ENCODE peak calls at places on chromosomes 6 and 20, in four cellular contexts. Z is GM23248, J is ovary, I is tibial artery. U is an unnamed sample.

GRCh38 chr20:53692465-53693067 is 98.9 kb upstream of the ZNF217 start:
- DNase-seq in Z (peak; percentile 96), J (no peak), I (no peak), U (no peak)

GRCh38 chr6:90286884-90287488 is 9.7 kb downstream of the BACH2 start:
- DNase-seq in Z (peak; percentile 31), J (no peak), I (no peak), U (no peak)

GRCh38 chr6:3228046-3228671 is 706 bp upstream of the TUBB2B start:
- DNase-seq in Z (no peak), J (no peak), I (no peak), U (no peak)

GRCh38 chr6:127195833-127196232 is 70.8 kb upstream of the RNF146 start:
- DNase-seq in Z (no peak), J (no peak), I (no peak), U (no peak)

GRCh38 chr20:58693226-58694006 is 816 bp downstream of the NPEPL1 start:
- DNase-seq in Z (peak; percentile 43), J (peak; percentile 56), I (peak; percentile 68), U (no peak)

GRCh38 chr6:47722178-47722577 is 23.8 kb downstream of the ADGRF4 start:
- DNase-seq in Z (no peak), J (no peak), I (no peak), U (no peak)

GRCh38 chr6:134553941-134554340 is 236.0 kb upstream of the SGK1 start:
- DNase-seq in Z (no peak), J (no peak), I (no peak), U (no peak)

GRCh38 chr20:3646651-3647050 is 16.5 kb downstream of the GFRA4 start:
- DNase-seq in Z (no peak), J (no peak), I (no peak), U (no peak)

GRCh38 chr6:49548613-49549304 is 1.7 kb upstream of the C6orf141 start:
- DNase-seq in Z (no peak), J (no peak), I (no peak), U (no peak)

GRCh38 chr6:108874470-108875160 is 26.4 kb downstream of the ARMC2 start:
- DNase-seq in Z (peak; percentile 82), J (no peak), I (no peak), U (no peak)

GRCh38 chr20:41171736-41172295 is 34.5 kb downstream of the PLCG1 start:
- DNase-seq in Z (no peak), J (peak; percentile 17), I (peak; percentile 51), U (no peak)

GRCh38 chr6:32151131-32151884 is 431 bp downstream of the PRRT1 start:
- DNase-seq in Z (peak; percentile 25), J (no peak), I (no peak), U (no peak)

GRCh38 chr6:152078804-152079203 is 271.3 kb downstream of the ESR1 start:
- DNase-seq in Z (no peak), J (no peak), I (no peak), U (no peak)

GRCh38 chr6:148851683-148852556 is 105.1 kb downstream of the UST start:
- DNase-seq in Z (no peak), J (no peak), I (no peak), U (no peak)

GRCh38 chr6:43517503-43518357 is 841 bp downstream of the POLR1C start:
- DNase-seq in Z (peak; percentile 36), J (no peak), I (no peak), U (no peak)

GRCh38 chr6:6599468-6599873 is 11.0 kb downstream of the LY86 start:
- DNase-seq in Z (no peak), J (no peak), I (peak; percentile 70), U (no peak)

GRCh38 chr20:49513009-49513408 is 30.5 kb upstream of the KCNB1 start:
- DNase-seq in Z (no peak), J (no peak), I (no peak), U (no peak)

GRCh38 chr20:49507741-49508434 is 25.4 kb upstream of the KCNB1 start:
- DNase-seq in Z (no peak), J (no peak), I (no peak), U (no peak)

GRCh38 chr20:49511788-49512525 is 29.5 kb upstream of the KCNB1 start:
- DNase-seq in Z (no peak), J (no peak), I (no peak), U (no peak)

GRCh38 chr20:49508435-49509199 is 26.1 kb upstream of the KCNB1 start:
- DNase-seq in Z (peak; percentile 67), J (no peak), I (no peak), U (no peak)

DNA sequence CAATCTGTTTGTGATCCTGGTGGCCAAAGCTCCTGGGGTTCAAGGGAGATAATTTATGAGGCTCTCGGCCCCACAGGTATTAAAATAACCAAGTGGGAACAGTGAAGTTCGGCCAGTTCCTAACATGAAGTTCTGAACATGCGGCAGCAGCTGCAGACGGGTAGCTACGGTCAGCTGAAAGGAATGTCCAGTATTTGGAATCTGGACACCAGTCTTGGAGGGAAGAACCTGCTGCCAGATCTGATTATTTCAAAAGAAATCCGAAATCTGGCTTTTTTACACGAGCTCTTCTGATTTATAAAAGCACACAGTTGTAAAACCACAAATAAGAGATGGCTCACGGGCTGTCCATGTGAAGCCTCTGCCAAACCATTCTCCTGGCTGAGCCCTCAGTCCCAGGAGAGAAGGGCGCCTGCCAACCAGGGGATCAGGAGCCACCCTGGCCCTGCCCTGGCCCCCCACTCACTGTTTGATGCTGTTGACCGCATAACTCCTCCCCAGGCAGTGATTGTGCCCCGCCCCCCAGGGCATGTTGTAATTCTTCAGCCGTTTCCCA is 28.2 kb upstream of the KCNB1 start:
- DNase-seq in Z (peak; percentile 95), J (peak; percentile 83), I (peak; percentile 91), U (no peak)
- H3K27me3 ChIP-seq in Z (no peaks in the 10 kb centered on the region), J (no peaks in the 10 kb centered on the region), I (no peaks in the 10 kb centered on the region), U (no peaks in the 10 kb centered on the region)

DNA sequence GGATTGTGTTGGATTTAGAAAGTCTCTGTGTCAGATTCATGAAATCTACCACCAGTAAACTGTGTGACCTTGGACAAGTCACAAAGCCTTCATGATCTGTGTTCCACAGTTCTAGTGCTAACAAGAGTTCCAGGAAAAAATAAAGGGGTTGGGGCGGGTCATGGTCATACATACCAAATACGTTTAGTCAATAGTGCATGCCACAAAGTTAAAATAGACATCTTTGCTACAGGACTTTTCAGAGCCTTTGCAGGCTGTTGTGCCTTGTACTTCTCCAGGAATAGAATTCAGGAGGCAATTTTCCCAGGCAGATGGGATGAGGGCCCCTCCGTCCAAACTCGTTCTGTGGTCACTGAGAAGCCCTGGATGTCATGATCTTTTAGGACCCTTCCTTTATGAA is 127.2 kb downstream of the EYA2 start:
- DNase-seq in Z (no peak), J (no peak), I (no peak), U (no peak)
- H3K27me3 ChIP-seq in Z (peaks cover 22% of the 10 kb centered on the region), J (no peaks in the 10 kb centered on the region), I (peaks cover 19% of the 10 kb centered on the region), U (no peaks in the 10 kb centered on the region)

GRCh38 chr6:10415593-10416480 is 963 bp upstream of the TFAP2A start:
- DNase-seq in Z (no peak), J (no peak), I (no peak), U (no peak)
- H3K27me3 ChIP-seq in Z (peaks cover 42% of the 10 kb centered on the region), J (peaks cover 15% of the 10 kb centered on the region), I (peaks cover 97% of the 10 kb centered on the region), U (peaks cover 85% of the 10 kb centered on the region)

GRCh38 chr20:62462976-62463592 is 12.7 kb downstream of the GATA5 start:
- DNase-seq in Z (no peak), J (no peak), I (no peak), U (no peak)
- H3K27me3 ChIP-seq in Z (no peaks in the 10 kb centered on the region), J (no peaks in the 10 kb centered on the region), I (peaks cover 66% of the 10 kb centered on the region), U (no peaks in the 10 kb centered on the region)

DNA sequence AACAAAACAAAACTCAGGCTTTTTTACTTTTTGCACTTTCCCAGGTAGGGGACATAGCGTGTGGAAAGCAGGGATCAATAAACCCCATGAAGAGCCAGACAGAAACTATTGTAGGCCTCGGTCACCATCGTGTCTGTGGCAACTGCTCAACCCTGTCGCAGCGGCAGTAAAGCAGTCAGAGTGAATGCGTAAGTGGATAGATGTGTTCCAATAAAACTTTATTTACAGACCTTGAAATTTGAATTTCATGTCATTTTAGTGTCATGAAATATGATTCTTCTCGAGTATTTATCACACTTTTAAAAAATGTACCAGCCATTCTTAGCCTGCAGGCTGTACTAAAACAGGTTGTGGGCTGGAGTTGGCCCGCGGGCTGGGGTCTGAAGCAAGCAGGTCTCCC is 14.5 kb downstream of the BMP7 start:
- DNase-seq in Z (no peak), J (no peak), I (no peak), U (no peak)
- H3K27me3 ChIP-seq in Z (peaks cover 64% of the 10 kb centered on the region), J (no peaks in the 10 kb centered on the region), I (peaks cover 56% of the 10 kb centered on the region), U (no peaks in the 10 kb centered on the region)

DNA sequence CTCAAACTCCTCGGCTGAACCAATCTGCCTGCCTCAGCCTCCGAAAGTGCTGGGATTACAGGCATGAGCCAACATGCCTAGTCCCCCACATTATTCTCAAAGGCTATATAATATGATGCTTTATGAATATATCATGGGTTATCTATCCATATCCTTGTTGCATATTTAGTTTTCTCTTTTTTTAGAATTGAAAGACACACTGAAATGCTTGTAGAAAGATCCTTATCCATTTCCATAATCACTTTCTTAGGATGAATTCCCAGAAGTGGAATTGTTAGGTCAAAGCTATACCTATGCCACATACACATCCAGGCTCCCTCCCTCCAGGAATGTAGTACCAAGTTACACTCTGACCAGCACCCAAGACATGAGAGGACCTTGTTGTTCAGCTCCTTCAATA is 2.5 kb upstream of the ARFGEF3 start:
- DNase-seq in Z (no peak), J (no peak), I (no peak), U (no peak)
- H3K27me3 ChIP-seq in Z (peaks cover 69% of the 10 kb centered on the region), J (no peaks in the 10 kb centered on the region), I (peaks cover 23% of the 10 kb centered on the region), U (peaks cover 35% of the 10 kb centered on the region)

GRCh38 chr6:150143521-150144293 is 863 bp downstream of the PPP1R14C start:
- DNase-seq in Z (peak; percentile 56), J (no peak), I (no peak), U (no peak)

GRCh38 chr6:150144294-150144868 is 1.5 kb downstream of the PPP1R14C start:
- DNase-seq in Z (peak; percentile 51), J (no peak), I (no peak), U (no peak)

GRCh38 chr6:150140236-150140969 is 2.4 kb upstream of the PPP1R14C start:
- DNase-seq in Z (no peak), J (no peak), I (no peak), U (no peak)

GRCh38 chr6:150142657-150143501 is at the start of gene PPP1R14C:
- DNase-seq in Z (peak; percentile 81), J (no peak), I (no peak), U (no peak)

GRCh38 chr6:150142304-150142656 is 564 bp upstream of the PPP1R14C start:
- DNase-seq in Z (peak; percentile 94), J (no peak), I (no peak), U (no peak)
- H3K27me3 ChIP-seq in Z (no peaks in the 10 kb centered on the region), J (no peaks in the 10 kb centered on the region), I (peaks cover 64% of the 10 kb centered on the region), U (peaks cover 20% of the 10 kb centered on the region)

U was measured in effector memory CD4-positive, alpha-beta T cell.